ENCODE peak calls at places on chromosomes 7 and 10, in eight cellular contexts. T is HCT116; D is foreskin fibroblast; E is fibroblast of villous mesenchyme; C is HepG2; A is stomach; B is GM12864; Y is CD4-positive, CD25-positive, alpha-beta regulatory T cell. P is an unnamed sample.

GRCh38 chr10:3924344-3924743 is 139.3 kb upstream of the KLF6 start:
- DNase-seq in T (no peak), D (peak), E (peak), Y (no peak), C (no peak), B (no peak), A (no peak), P (no peak)

GRCh38 chr10:58981051-58981450 is 195.4 kb upstream of the PHYHIPL start:
- DNase-seq in Y (no peak), T (no peak), E (peak), A (no peak), B (no peak), D (no peak), C (no peak), P (no peak)

GRCh38 chr10:17453377-17454091 is 861 bp downstream of the ST8SIA6 start:
- DNase-seq in E (peak), B (no peak), T (no peak), Y (peak), C (no peak), A (peak), D (peak), P (no peak)

GRCh38 chr7:98084631-98085030 is 22.0 kb upstream of the LMTK2 start:
- DNase-seq in A (peak), C (no peak), B (no peak), T (no peak), E (no peak), D (no peak), Y (no peak), P (no peak)

GRCh38 chr7:77368974-77369373 is 47.2 kb downstream of the GSAP start:
- DNase-seq in E (peak), A (no peak), C (no peak), D (peak), Y (no peak), T (peak), B (no peak), P (no peak)

GRCh38 chr7:132751282-132751647 is 175.0 kb upstream of the PLXNA4 start:
- DNase-seq in A (no peak), Y (no peak), D (no peak), B (no peak), E (no peak), C (no peak), T (no peak), P (no peak)

GRCh38 chr10:3720228-3721019 is 64.6 kb downstream of the KLF6 start:
- DNase-seq in E (peak), Y (no peak), A (no peak), B (no peak), T (no peak), D (peak), C (peak), P (no peak)

GRCh38 chr10:124032982-124033886 is 60.2 kb downstream of the CHST15 start:
- DNase-seq in Y (no peak), C (no peak), T (no peak), D (peak), B (no peak), A (no peak), E (peak), P (no peak)

GRCh38 chr10:132517951-132518521 is 19.6 kb upstream of the INPP5A start:
- DNase-seq in C (peak), Y (no peak), B (no peak), T (no peak), E (no peak), D (no peak), A (no peak), P (no peak)

GRCh38 chr7:22683379-22683778 is 43.6 kb upstream of the IL6 start:
- DNase-seq in T (no peak), C (no peak), A (no peak), Y (no peak), D (no peak), B (no peak), E (no peak), P (no peak)

GRCh38 chr7:40306596-40306995 is 171.8 kb downstream of the SUGCT start:
- DNase-seq in T (no peak), A (no peak), B (no peak), D (peak), Y (no peak), C (no peak), E (peak), P (no peak)

GRCh38 chr7:157235357-157236018 is 96.8 kb downstream of the UBE3C start:
- DNase-seq in C (peak), E (peak), A (no peak), T (no peak), Y (no peak), D (peak), B (no peak), P (no peak)

GRCh38 chr10:119199231-119199992 is 8.0 kb upstream of the GRK5 start:
- DNase-seq in A (peak), Y (peak), D (peak), E (peak), C (peak), T (peak), B (no peak), P (no peak)

GRCh38 chr7:142961595-142961972 is 579 bp downstream of the KEL start:
- DNase-seq in B (no peak), Y (no peak), C (no peak), A (no peak), T (no peak), D (no peak), E (no peak), P (no peak)

GRCh38 chr7:97017197-97018125 is 7.2 kb downstream of the DLX5 start:
- DNase-seq in C (no peak), B (no peak), T (no peak), A (no peak), D (no peak), E (no peak), Y (no peak), P (no peak)

GRCh38 chr10:114083040-114083439 is 39.4 kb downstream of the ADRB1 start:
- DNase-seq in B (no peak), C (no peak), E (no peak), A (peak), T (no peak), D (no peak), Y (no peak), P (no peak)

GRCh38 chr7:73715648-73716317 is 3.7 kb downstream of the STX1A start:
- DNase-seq in Y (no peak), D (peak), E (peak), T (peak), A (peak), C (peak), B (no peak), P (no peak)

GRCh38 chr10:86792768-86793167 is 36.3 kb downstream of the BMPR1A start:
- DNase-seq in E (no peak), Y (no peak), B (no peak), D (no peak), T (no peak), A (no peak), C (no peak), P (no peak)

GRCh38 chr10:96216775-96217174 is 54.6 kb downstream of the BLNK start:
- DNase-seq in T (no peak), B (no peak), D (no peak), A (no peak), Y (no peak), C (no peak), E (no peak), P (no peak)

GRCh38 chr10:120514035-120514620 is 57.1 kb downstream of the PLPP4 start:
- DNase-seq in T (no peak), D (peak), B (no peak), E (peak), C (peak), Y (no peak), A (no peak), P (no peak)

GRCh38 chr7:73779517-73779916 is 9.4 kb upstream of the CLDN3 start:
- DNase-seq in Y (no peak), E (no peak), D (no peak), C (no peak), T (no peak), A (no peak), B (no peak), P (no peak)

GRCh38 chr10:130635528-130635927 is 499.3 kb downstream of the GLRX3 start:
- DNase-seq in A (no peak), Y (no peak), E (no peak), C (no peak), B (no peak), T (no peak), D (no peak), P (no peak)

GRCh38 chr7:68258569-68258968 is 1261.9 kb downstream of the TYW1 start:
- DNase-seq in T (no peak), D (no peak), C (no peak), A (no peak), B (no peak), Y (no peak), E (no peak), P (no peak)

GRCh38 chr10:13944901-13945300 is 358.1 kb downstream of the PRPF18 start:
- DNase-seq in T (no peak), B (no peak), E (no peak), D (no peak), C (no peak), A (no peak), Y (no peak), P (no peak)

GRCh38 chr10:60524541-60524940 is 134.9 kb upstream of the ANK3 start:
- DNase-seq in A (no peak), D (peak), B (no peak), T (no peak), C (no peak), E (peak), Y (no peak), P (no peak)

GRCh38 chr10:24465124-24465874 is 256.4 kb downstream of the KIAA1217 start:
- DNase-seq in Y (no peak), C (no peak), E (peak), A (peak), T (no peak), B (no peak), D (peak), P (no peak)

GRCh38 chr10:113454341-113455061 is 98.4 kb upstream of the HABP2 start:
- DNase-seq in D (peak), T (peak), E (peak), A (peak), B (peak), C (peak), Y (no peak), P (peak)

GRCh38 chr7:50450691-50451051 is 521 bp upstream of the FIGNL1 start:
- DNase-seq in T (no peak), E (no peak), Y (no peak), B (no peak), C (no peak), D (no peak), A (no peak), P (no peak)

DNA sequence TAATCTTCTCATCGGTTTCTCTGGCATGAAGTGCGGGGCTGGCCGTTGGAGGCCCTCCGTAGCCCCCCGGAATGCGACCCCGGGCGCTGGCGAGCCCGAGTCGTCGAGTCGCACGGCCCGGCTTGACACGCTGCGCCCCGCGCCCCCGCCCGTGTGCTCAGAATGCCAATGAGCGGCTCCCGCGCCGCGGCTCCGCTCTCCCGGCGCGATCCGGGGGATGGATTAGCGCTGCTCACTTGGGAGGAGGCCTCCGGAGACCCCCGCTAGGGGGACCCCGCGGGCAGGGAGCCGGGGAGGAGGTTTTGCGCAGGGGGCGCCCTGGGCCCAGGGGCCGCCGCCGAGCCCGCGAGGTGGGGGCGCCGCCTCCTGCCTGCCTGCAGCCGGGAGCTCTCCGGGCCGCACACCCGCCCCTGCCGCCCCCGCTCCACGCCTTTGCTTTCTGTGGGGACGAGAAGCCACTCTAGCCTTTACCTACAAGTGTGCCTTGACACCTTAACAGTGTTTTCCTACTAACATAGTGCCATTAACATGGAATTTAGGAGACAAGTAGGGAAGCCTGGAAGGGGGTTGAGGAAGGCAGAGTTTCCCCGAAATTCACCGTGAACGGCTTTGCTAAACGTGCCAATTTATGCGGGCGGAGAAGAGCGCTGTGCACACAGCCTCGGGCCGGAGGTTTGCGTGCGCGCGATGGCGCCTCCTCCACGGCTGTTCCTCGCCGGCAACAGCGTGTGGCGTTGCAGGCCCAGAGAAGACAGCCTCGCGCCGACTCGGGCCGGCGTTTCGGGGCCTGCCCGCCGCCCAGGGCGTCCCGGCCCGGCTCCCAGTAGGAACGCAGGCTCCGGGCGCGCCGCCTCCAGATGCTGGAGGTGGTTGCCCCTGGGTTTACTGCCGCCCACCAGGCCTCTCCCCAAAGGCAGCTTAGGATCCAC is 7.1 kb downstream of the SHH start:
- DNase-seq in T (no peak), B (no peak), C (no peak), Y (no peak), E (peak), D (peak), A (peak), P (peak)
- H3K4me3 ChIP-seq in T (peak), B (no peak), C (no peak), Y (no peak), E (peak), D (peak), A (peak), P (peak)

DNA sequence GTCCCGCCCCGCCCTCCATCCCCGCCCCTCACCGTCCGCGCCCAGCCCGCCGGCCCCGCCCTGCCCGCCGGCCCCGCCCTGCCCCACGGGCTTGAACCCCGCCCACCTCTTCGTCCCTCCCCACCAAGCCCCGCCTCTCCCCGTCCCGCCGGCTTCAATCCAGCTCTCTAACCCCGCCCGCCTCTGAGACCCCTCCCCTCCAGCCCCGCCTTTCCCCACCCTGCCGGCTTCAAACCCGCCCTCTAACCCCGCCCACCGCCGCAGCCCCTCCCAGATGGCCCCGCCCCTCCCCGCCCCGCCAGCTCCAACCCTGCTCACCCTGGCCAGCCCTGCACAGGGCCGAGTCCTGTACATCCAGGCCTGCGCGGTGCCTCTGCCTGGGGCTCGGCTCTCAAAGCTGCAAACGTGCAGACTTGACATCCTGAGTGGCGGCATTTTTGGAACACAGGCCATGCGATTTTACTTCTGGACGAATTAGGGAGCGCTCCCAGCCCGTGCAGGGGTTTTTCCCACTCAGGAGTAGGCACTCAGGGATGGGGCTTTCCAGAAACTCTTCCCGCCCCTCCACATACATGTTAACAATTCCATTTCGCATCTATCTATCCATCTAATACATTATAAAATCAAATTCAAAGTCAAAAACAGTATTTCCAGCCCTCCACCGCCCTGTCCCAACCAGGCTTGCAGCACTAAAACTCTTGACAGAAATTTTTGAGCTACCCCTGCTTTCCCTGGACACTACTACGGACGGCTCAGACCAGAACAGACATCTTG is 475 bp upstream of the NMT2 start:
- DNase-seq in B (peak), A (peak), C (peak), E (peak), D (peak), T (peak), Y (peak), P (peak)
- H3K4me3 ChIP-seq in B (peak), A (peak), C (peak), E (no peak), D (no peak), T (peak), Y (peak), P (peak)

GRCh38 chr7:70612811-70613210 is 519.1 kb upstream of the GALNT17 start:
- DNase-seq in B (no peak), A (no peak), T (no peak), D (no peak), E (no peak), C (no peak), Y (no peak), P (no peak)
- H3K4me3 ChIP-seq in B (no peak), A (no peak), T (no peak), D (no peak), E (no peak), C (no peak), Y (no peak), P (no peak)

DNA sequence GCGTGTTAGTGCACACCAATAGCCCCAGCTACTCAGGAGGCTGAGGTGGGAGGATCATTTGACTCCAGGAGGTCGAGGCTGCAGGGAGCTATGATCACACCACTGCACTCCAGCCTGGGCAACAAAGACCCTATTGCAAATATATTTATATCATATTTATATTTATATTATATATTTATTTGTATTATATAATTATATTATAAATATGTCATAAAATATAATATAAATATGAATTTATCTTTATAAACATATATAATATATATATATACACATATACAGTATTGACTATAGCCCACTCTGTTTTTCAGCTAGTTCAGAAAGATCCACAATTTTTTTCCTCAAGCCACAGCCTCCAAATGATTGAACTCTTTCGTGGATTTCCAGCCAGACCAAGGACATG is 45.3 kb upstream of the MYL10 start:
- DNase-seq in D (no peak), T (no peak), Y (no peak), C (no peak), E (no peak), A (no peak), B (no peak), P (no peak)
- H3K4me3 ChIP-seq in D (no peak), T (no peak), Y (no peak), C (no peak), E (no peak), A (no peak), B (no peak), P (no peak)

DNA sequence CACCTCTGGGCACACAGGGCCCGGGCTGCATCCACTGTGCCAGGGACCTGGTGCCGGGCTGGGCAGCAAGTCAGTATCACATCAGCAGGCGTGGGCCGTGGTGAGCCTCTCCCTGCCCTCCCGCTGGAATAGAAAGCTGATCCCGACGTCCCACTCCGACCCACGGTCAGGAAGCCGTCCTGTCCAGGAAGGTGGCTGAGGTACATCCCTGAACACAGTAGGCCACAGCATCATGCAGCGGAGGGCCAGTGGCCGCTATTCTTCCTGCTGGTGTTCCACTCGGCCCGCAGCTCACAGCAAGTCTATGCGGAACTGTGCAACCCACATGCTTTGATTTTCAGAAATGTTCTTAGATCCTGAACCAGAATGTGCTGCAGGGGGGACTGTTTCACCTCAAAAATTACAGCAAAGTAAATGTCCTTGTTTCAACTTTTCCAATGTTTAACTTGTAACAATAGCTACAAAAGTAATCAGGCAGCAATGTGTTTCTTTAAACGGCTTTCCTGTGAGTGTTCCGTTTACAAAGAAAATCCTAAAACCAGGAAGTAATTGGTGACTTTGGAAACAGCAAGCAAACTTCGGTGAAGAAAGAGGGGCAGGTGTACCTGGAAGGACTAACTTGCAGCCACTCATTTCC is 676 bp upstream of the GPR146 start:
- DNase-seq in A (no peak), C (peak), Y (no peak), D (peak), B (no peak), E (no peak), T (no peak), P (no peak)
- H3K4me3 ChIP-seq in A (peak), C (peak), Y (peak), D (peak), B (peak), E (peak), T (peak), P (peak)

GRCh38 chr7:84949501-84949900 is 237.4 kb downstream of the SEMA3D start:
- DNase-seq in E (peak), A (no peak), B (no peak), Y (no peak), C (no peak), D (no peak), T (no peak), P (no peak)
- H3K4me3 ChIP-seq in E (no peak), A (no peak), B (no peak), Y (no peak), C (no peak), D (no peak), T (no peak), P (no peak)

DNA sequence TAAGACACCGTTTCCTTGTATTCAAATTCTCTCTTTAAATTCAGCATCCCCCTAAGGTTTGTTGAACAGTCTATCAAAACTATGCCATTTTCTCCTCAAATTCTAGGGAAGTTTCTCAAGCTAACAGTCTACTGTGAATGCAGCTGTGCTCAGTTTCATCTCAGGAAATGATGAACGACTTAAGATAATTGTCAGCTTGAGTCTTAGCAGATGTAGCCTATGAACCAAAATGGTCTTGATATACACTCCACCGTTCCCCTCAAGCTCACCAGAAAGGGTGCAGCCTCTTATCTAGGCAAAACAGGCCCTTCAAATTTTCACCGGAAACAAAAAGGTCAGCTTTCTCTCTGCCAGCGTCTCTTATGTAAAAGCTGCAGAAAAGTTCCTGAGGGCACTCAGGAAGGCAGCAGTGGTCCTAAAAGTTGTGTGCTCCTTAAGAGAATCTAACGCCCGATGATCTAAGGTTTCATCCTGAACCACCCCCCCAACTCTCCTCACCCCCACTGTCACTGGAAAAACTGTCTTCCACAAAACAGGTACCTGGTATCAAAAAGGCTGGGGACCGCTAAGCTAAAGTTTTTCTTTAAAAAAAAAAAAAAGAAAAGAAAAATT is 2.1 kb downstream of the DNAJC9 start:
- DNase-seq in B (no peak), Y (no peak), A (no peak), T (no peak), E (peak), C (no peak), D (peak), P (no peak)
- H3K4me3 ChIP-seq in B (peak), Y (peak), A (no peak), T (no peak), E (peak), C (peak), D (peak), P (peak)

GRCh38 chr10:103661198-103661950 is 167.9 kb downstream of the NEURL1 start:
- DNase-seq in A (peak), E (peak), D (peak), Y (peak), B (peak), T (no peak), C (peak), P (no peak)
- H3K4me3 ChIP-seq in A (peak), E (peak), D (peak), Y (no peak), B (peak), T (no peak), C (peak), P (no peak)

GRCh38 chr7:129785457-129786178 is 167.1 kb downstream of the UBE2H start:
- DNase-seq in E (no peak), Y (no peak), T (no peak), A (no peak), D (peak), C (no peak), B (no peak), P (peak)
- H3K4me3 ChIP-seq in E (no peak), Y (peak), T (no peak), A (no peak), D (no peak), C (no peak), B (no peak), P (no peak)

GRCh38 chr7:91566333-91566732 is 302.1 kb downstream of the FZD1 start:
- DNase-seq in T (no peak), E (no peak), A (no peak), C (no peak), B (no peak), D (peak), Y (no peak), P (no peak)
- H3K4me3 ChIP-seq in T (no peak), E (no peak), A (no peak), C (peak), B (no peak), D (no peak), Y (no peak), P (no peak)

P was measured in GM06990.